ENCODE peak calls at places on chromosomes 12 and 14, in ten cellular contexts. S is head of caudate nucleus, W is KG1, B is substantia nigra, V is fibroblast of pulmonary artery, K is GM12865, L is LHCN-M2, H is HuH-7, F is HTR-8/SVneo, Z is endothelial cell. D is an unnamed sample.

GRCh38 chr14:104294983-104295680 is 156.7 kb downstream of the KIF26A start:
- DNase-seq in S (no peak), W (no peak), B (no peak), V (no peak), K (no peak), L (no peak), H (no peak), F (no peak), Z (no peak), D (no peak)

GRCh38 chr12:52903855-52904508 is 894 bp downstream of the KRT8 start:
- DNase-seq in S (no peak), W (no peak), B (no peak), V (peak), K (peak), L (no peak), H (peak), F (peak), Z (peak), D (no peak)

GRCh38 chr14:73227812-73228781 is 9.2 kb upstream of the PAPLN start:
- DNase-seq in S (no peak), W (no peak), B (no peak), V (peak), K (peak), L (peak), H (no peak), F (peak), Z (no peak), D (no peak)

GRCh38 chr12:105995986-105996385 is 142.8 kb downstream of the NUAK1 start:
- DNase-seq in S (no peak), W (no peak), B (no peak), V (no peak), K (no peak), L (peak), H (no peak), F (no peak), Z (no peak), D (no peak)

GRCh38 chr12:105331805-105332251 is 1.3 kb downstream of the C12orf75 start:
- DNase-seq in S (no peak), W (no peak), B (no peak), V (no peak), K (peak), L (no peak), H (no peak), F (no peak), Z (no peak), D (no peak)

GRCh38 chr12:94783862-94784261 is 133.5 kb upstream of the TMCC3 start:
- DNase-seq in S (no peak), W (no peak), B (no peak), V (peak), K (no peak), L (peak), H (no peak), F (no peak), Z (no peak), D (no peak)

GRCh38 chr12:92370828-92371227 is 225.2 kb upstream of the BTG1 start:
- DNase-seq in S (no peak), W (no peak), B (no peak), V (no peak), K (peak), L (no peak), H (no peak), F (no peak), Z (no peak), D (no peak)

GRCh38 chr14:27243360-27243759 is 645.5 kb upstream of the NOVA1 start:
- DNase-seq in S (no peak), W (no peak), B (no peak), V (no peak), K (no peak), L (no peak), H (no peak), F (no peak), Z (no peak), D (no peak)

GRCh38 chr14:46147486-46147885 is 504.1 kb downstream of the RPL10L start:
- DNase-seq in S (no peak), W (no peak), B (no peak), V (no peak), K (no peak), L (no peak), H (no peak), F (no peak), Z (no peak), D (no peak)

GRCh38 chr14:21768116-21768874 is 94.7 kb upstream of the OR4E1 start:
- DNase-seq in S (no peak), W (peak), B (no peak), V (peak), K (peak), L (peak), H (peak), F (peak), Z (no peak), D (peak)

GRCh38 chr12:5745251-5745888 is 199.7 kb downstream of the ANO2 start:
- DNase-seq in S (peak), W (peak), B (peak), V (peak), K (peak), L (peak), H (peak), F (peak), Z (peak), D (peak)

GRCh38 chr12:64175254-64175945 is 46.7 kb downstream of the KICS2 start:
- DNase-seq in S (no peak), W (no peak), B (no peak), V (peak), K (no peak), L (peak), H (no peak), F (no peak), Z (no peak), D (peak)

GRCh38 chr12:21323736-21324135 is 11.0 kb downstream of the SLCO1A2 start:
- DNase-seq in S (no peak), W (no peak), B (no peak), V (no peak), K (no peak), L (peak), H (no peak), F (no peak), Z (no peak), D (peak)

D was measured in Ammon's horn.